ENCODE peak calls at places on chromosomes 1 and 21, in four cellular contexts. H is progenitor cell of endocrine pancreas, W is uterus, E is astrocyte of the spinal cord. I is an unnamed sample.

GRCh38 chr1:44012941-44013609 is 18.2 kb downstream of the SLC6A9 start:
- DNase-seq in H (no peak), W (no peak), E (no peak), I (no peak)

GRCh38 chr1:34898220-34898820 is 31.1 kb downstream of the DLGAP3 start:
- DNase-seq in H (no peak), W (no peak), E (no peak), I (no peak)

GRCh38 chr1:79777481-79778219 is 771.1 kb upstream of the ADGRL4 start:
- DNase-seq in H (no peak), W (no peak), E (no peak), I (no peak)

GRCh38 chr1:89143484-89143883 is 17.6 kb upstream of the GBP2 start:
- DNase-seq in H (no peak), W (no peak), E (no peak), I (no peak)

GRCh38 chr1:156359973-156360372 is 9.0 kb upstream of the RHBG start:
- DNase-seq in H (no peak), W (no peak), E (peak; percentile 15), I (peak; percentile 34)

GRCh38 chr1:97603776-97604175 is 317.1 kb downstream of the DPYD start:
- DNase-seq in H (no peak), W (no peak), E (peak; percentile 56), I (no peak)

GRCh38 chr1:36712151-36712550 is 229.4 kb upstream of the CSF3R start:
- DNase-seq in H (no peak), W (no peak), E (no peak), I (no peak)

GRCh38 chr1:52672946-52673345 is 25.2 kb downstream of the COA7 start:
- DNase-seq in H (no peak), W (no peak), E (no peak), I (no peak)

GRCh38 chr1:184272178-184272866 is 114.5 kb upstream of the C1orf21 start:
- DNase-seq in H (no peak), W (no peak), E (peak; percentile 53), I (no peak)

GRCh38 chr1:25695066-25695990 is 78.7 kb downstream of the MAN1C1 start:
- DNase-seq in H (no peak), W (peak; percentile 81), E (peak; percentile 93), I (peak; percentile 56)

GRCh38 chr1:177289532-177289931 is 118.8 kb downstream of the BRINP2 start:
- DNase-seq in H (no peak), W (no peak), E (no peak), I (no peak)

GRCh38 chr1:42186172-42186571 is 21.6 kb upstream of the GUCA2A start:
- DNase-seq in H (no peak), W (no peak), E (peak; percentile 49), I (no peak)

GRCh38 chr1:53579221-53580008 is 120.2 kb downstream of the DMRTB1 start:
- DNase-seq in H (no peak), W (no peak), E (no peak), I (no peak)

GRCh38 chr1:243473281-243474210 is 217.7 kb downstream of the SDCCAG8 start:
- DNase-seq in H (no peak), W (no peak), E (peak; percentile 64), I (no peak)

GRCh38 chr1:172893146-172893841 is 157.4 kb downstream of the TNFSF18 start:
- DNase-seq in H (no peak), W (no peak), E (peak; percentile 70), I (no peak)

GRCh38 chr1:42335809-42336518 is 929 bp upstream of the FOXJ3 start:
- DNase-seq in H (no peak), W (no peak), E (peak; percentile 51), I (no peak)

GRCh38 chr1:168465942-168466702 is 77.7 kb downstream of the XCL2 start:
- DNase-seq in H (no peak), W (peak; percentile 55), E (peak; percentile 61), I (no peak)

GRCh38 chr1:156436319-156437043 is 64.1 kb downstream of the MEF2D start:
- DNase-seq in H (no peak), W (no peak), E (no peak), I (peak; percentile 40)

GRCh38 chr1:14334336-14335176 is 263.9 kb upstream of the KAZN start:
- DNase-seq in H (no peak), W (no peak), E (no peak), I (no peak)

GRCh38 chr1:226489718-226490440 is 58.7 kb upstream of the STUM start:
- DNase-seq in H (no peak), W (no peak), E (no peak), I (no peak)

GRCh38 chr1:167802235-167802634 is 80.5 kb downstream of the MPZL1 start:
- DNase-seq in H (no peak), W (no peak), E (no peak), I (no peak)

GRCh38 chr1:221706862-221707582 is 34.9 kb downstream of the DUSP10 start:
- DNase-seq in H (no peak), W (no peak), E (no peak), I (no peak)

GRCh38 chr1:145979746-145980435 is 15.4 kb downstream of the POLR3GL start:
- DNase-seq in H (no peak), W (no peak), E (no peak), I (no peak)

GRCh38 chr1:217137210-217137871 is 414.1 kb upstream of the ESRRG start:
- DNase-seq in H (no peak), W (no peak), E (no peak), I (peak; percentile 30)

GRCh38 chr1:212229654-212230053 is 55.6 kb upstream of the PPP2R5A start:
- DNase-seq in H (no peak), W (peak; percentile 29), E (no peak), I (no peak)

GRCh38 chr1:204249736-204250427 is 36.1 kb upstream of the GOLT1A start:
- DNase-seq in H (no peak), W (no peak), E (no peak), I (no peak)

GRCh38 chr1:182625716-182626504 is 21.7 kb upstream of the RGS16 start:
- DNase-seq in H (no peak), W (no peak), E (no peak), I (no peak)

GRCh38 chr1:17759114-17759513 is 4.0 kb downstream of the ACTL8 start:
- DNase-seq in H (no peak), W (no peak), E (no peak), I (peak; percentile 34)

GRCh38 chr1:238135708-238136107 is 245.0 kb upstream of the ZP4 start:
- DNase-seq in H (no peak), W (no peak), E (no peak), I (no peak)

GRCh38 chr1:198754670-198755069 is 115.8 kb downstream of the PTPRC start:
- DNase-seq in H (no peak), W (no peak), E (no peak), I (no peak)

GRCh38 chr1:70864302-70864701 is 183.3 kb downstream of the PTGER3 start:
- DNase-seq in H (no peak), W (no peak), E (no peak), I (no peak)

GRCh38 chr1:91523462-91523861 is 22.8 kb downstream of the CDC7 start:
- DNase-seq in H (no peak), W (no peak), E (no peak), I (no peak)

GRCh38 chr1:23557471-23558124 is 1.7 kb downstream of the ID3 start:
- DNase-seq in H (no peak), W (no peak), E (peak; percentile 43), I (no peak)

GRCh38 chr1:21508580-21509350 is 458 bp upstream of the ALPL start:
- DNase-seq in H (peak; percentile 81), W (peak; percentile 24), E (no peak), I (peak; percentile 89)

GRCh38 chr1:197013234-197013633 is 35.9 kb downstream of the CFHR5 start:
- DNase-seq in H (no peak), W (no peak), E (no peak), I (no peak)

GRCh38 chr21:42513151-42513984 is at the start of gene SLC37A1:
- DNase-seq in H (peak; percentile 35), W (no peak), E (no peak), I (peak; percentile 42)

DNA sequence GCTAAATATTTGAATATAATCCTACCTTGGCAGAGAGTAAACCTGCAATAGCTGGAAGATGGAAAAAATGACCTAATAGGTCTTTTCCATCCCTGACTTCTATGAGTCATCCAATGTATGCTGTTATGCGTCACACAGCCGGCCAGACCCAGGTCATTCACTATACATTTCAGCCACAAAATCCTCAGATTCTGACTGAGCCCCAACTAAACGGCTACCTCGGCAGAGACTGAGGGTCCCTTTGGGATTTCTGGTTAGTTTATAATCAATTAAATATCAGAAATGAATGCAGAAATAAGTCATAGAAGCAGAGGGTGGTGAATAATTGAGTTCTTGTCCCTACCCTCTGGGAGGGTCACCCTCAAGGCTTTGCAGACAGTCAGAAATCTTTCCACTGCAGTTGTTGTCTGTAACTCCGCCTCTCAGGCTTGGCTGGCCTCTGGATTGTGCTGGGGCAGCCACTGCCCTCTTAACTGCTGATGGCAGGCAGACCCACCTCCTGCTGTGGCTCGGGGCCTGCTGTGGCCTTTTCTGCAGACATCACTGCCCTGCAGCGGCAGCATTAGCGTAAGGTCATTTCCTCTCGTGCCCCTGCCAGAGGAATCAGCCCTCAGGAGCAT is 240.5 kb downstream of the TGFB2 start:
- DNase-seq in H (no peak), W (no peak), E (peak; percentile 91), I (peak; percentile 20)
- TF ChIP-seq CTCF in H (no peak), W (no peak), E (no peak), I (no peak)

GRCh38 chr21:31550070-31550469 is 109.4 kb upstream of the SOD1 start:
- DNase-seq in H (no peak), W (no peak), E (no peak), I (no peak)

GRCh38 chr21:31546402-31547155 is 112.9 kb upstream of the SOD1 start:
- DNase-seq in H (no peak), W (peak; percentile 30), E (no peak), I (no peak)

GRCh38 chr21:31545036-31545435 is 114.5 kb upstream of the SOD1 start:
- DNase-seq in H (no peak), W (no peak), E (no peak), I (no peak)

GRCh38 chr21:31552826-31553225 is 106.7 kb upstream of the SOD1 start:
- DNase-seq in H (no peak), W (no peak), E (no peak), I (no peak)

DNA sequence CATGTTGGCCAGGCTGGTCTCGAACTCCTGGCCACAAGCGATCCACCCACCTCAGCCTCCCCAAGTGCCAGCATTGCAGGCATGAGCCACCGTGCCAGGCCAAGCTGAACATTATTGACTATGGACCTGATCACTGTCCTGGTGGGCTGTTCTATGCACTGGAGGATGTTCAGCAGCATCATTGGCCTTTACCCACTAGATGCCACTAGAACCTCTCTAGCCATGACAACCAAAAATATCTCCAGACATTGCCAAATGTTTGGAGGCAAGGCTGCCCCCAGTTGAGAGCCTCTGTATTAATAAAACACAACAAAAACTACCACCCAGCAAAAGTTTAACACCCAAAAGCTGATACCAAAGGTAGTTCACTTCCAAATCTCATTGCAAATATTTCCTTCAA is 110.8 kb upstream of the SOD1 start:
- DNase-seq in H (no peak), W (no peak), E (no peak), I (no peak)
- TF ChIP-seq CTCF in H (no peak), W (no peak), E (no peak), I (no peak)

GRCh38 chr1:202230939-202231645 is 37.5 kb downstream of the LGR6 start:
- DNase-seq in H (no peak), W (no peak), E (no peak), I (no peak)
- TF ChIP-seq CTCF in H (no peak), W (no peak), E (no peak), I (no peak)

DNA sequence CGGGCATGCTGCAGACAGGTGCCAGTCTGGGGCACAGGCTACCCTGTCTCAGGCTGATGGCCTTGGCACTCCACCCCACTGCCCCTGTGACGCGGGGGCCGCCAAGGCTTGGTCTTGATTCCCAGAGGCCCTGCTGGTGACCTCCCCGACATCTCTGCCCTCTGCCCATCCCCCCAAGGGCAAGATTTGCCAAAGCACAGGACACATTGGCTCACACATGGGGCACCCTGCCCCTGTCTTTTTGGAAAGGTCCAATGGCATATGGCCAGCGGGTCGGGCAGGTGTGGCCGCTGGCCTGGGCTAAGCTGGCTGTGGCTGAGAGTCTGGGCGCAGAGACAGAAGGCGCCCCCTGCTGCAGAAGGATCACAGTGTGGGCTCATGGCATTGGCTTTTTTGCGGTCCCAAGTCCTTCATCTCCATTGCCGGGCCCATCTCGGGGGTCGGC is 4.6 kb downstream of the MIB2 start:
- DNase-seq in H (no peak), W (no peak), E (no peak), I (peak; percentile 54)
- TF ChIP-seq CTCF in H (peak; percentile 24), W (no peak), E (peak; percentile 26), I (no peak)

I was measured in endothelial cell.